ENCODE peak calls at places on chromosome 5, in five cellular contexts. B, Q, E, O and V are unnamed samples.

GRCh38 chr5:35828092-35828598 is 28.5 kb upstream of the IL7R start:
- DNase-seq in B (no peak), Q (no peak), E (no peak), O (no peak), V (no peak)

GRCh38 chr5:115398726-115399125 is 102.3 kb upstream of the CCDC112 start:
- DNase-seq in B (no peak), Q (no peak), E (no peak), O (no peak), V (no peak)

GRCh38 chr5:54651482-54652076 is 134.0 kb downstream of the SNX18 start:
- DNase-seq in B (no peak), Q (no peak), E (peak), O (peak), V (peak)

GRCh38 chr5:55865831-55866230 is 14.7 kb downstream of the IL31RA start:
- DNase-seq in B (no peak), Q (no peak), E (no peak), O (no peak), V (no peak)

GRCh38 chr5:50968296-50969206 is 302.1 kb downstream of the PARP8 start:
- DNase-seq in B (peak), Q (no peak), E (no peak), O (no peak), V (no peak)

GRCh38 chr5:178371362-178372090 is 138.9 kb upstream of the PHYKPL start:
- DNase-seq in B (no peak), Q (no peak), E (no peak), O (no peak), V (no peak)

GRCh38 chr5:65611524-65611923 is 12.6 kb downstream of the TRIM23 start:
- DNase-seq in B (no peak), Q (no peak), E (peak), O (no peak), V (no peak)

GRCh38 chr5:157651623-157652376 is 438 bp downstream of the SOX30 start:
- DNase-seq in B (peak), Q (peak), E (peak), O (peak), V (peak)

GRCh38 chr5:133866160-133866902 is 102.1 kb downstream of the C5orf15 start:
- DNase-seq in B (no peak), Q (no peak), E (no peak), O (no peak), V (no peak)

GRCh38 chr5:151130922-151131891 is 26.4 kb downstream of the ANXA6 start:
- DNase-seq in B (no peak), Q (no peak), E (no peak), O (no peak), V (no peak)

GRCh38 chr5:78293856-78294249 is 645 bp downstream of the AP3B1 start:
- DNase-seq in B (no peak), Q (no peak), E (no peak), O (no peak), V (no peak)

GRCh38 chr5:139388198-139388821 is 1.4 kb downstream of the MZB1 start:
- DNase-seq in B (no peak), Q (no peak), E (no peak), O (no peak), V (no peak)

GRCh38 chr5:141605523-141606277 is 13.1 kb downstream of the DIAPH1 start:
- DNase-seq in B (no peak), Q (peak), E (no peak), O (no peak), V (no peak)

GRCh38 chr5:135191084-135191826 is 157.2 kb upstream of the PITX1 start:
- DNase-seq in B (peak), Q (peak), E (peak), O (peak), V (peak)

GRCh38 chr5:122252319-122252718 is 59.7 kb upstream of the SNCAIP start:
- DNase-seq in B (no peak), Q (no peak), E (no peak), O (no peak), V (no peak)

GRCh38 chr5:180358179-180358578 is 5.0 kb upstream of the GFPT2 start:
- DNase-seq in B (no peak), Q (no peak), E (no peak), O (no peak), V (no peak)

GRCh38 chr5:95631265-95631957 is 11.5 kb downstream of the GPR150 start:
- DNase-seq in B (no peak), Q (no peak), E (no peak), O (no peak), V (no peak)

GRCh38 chr5:173573126-173573960 is 43.1 kb downstream of the BOD1 start:
- DNase-seq in B (peak), Q (peak), E (peak), O (peak), V (peak)

GRCh38 chr5:14357441-14357840 is 214.3 kb downstream of the TRIO start:
- DNase-seq in B (no peak), Q (no peak), E (no peak), O (no peak), V (no peak)

GRCh38 chr5:100479079-100479688 is 56.0 kb upstream of the FAM174A start:
- DNase-seq in B (no peak), Q (no peak), E (no peak), O (no peak), V (no peak)